ENCODE peak calls at places on chromosomes 1 and 21, in nine cellular contexts. C, K, Q, Y, Z, J, O, I and D are unnamed samples.
A peak's percentile ranks its signal among the peaks of the same experiment; 100 is the strongest.

GRCh38 chr1:234040446-234041317 is 136.2 kb downstream of the SLC35F3 start:
- DNase-seq in C (no peak), K (no peak), Q (no peak), Y (no peak), Z (no peak), J (no peak), O (no peak), I (no peak), D (no peak)

GRCh38 chr1:195591917-195592672 is 1016.1 kb downstream of the KCNT2 start:
- DNase-seq in C (no peak), K (no peak), Q (no peak), Y (no peak), Z (no peak), J (no peak), O (no peak), I (no peak), D (peak; percentile 95)

GRCh38 chr1:87450615-87451209 is 122.0 kb downstream of the LMO4 start:
- DNase-seq in C (no peak), K (no peak), Q (no peak), Y (peak; percentile 36), Z (no peak), J (no peak), O (no peak), I (no peak), D (no peak)

GRCh38 chr1:150567717-150568561 is 11.5 kb downstream of the MCL1 start:
- DNase-seq in C (peak; percentile 83), K (peak; percentile 93), Q (peak; percentile 89), Y (peak; percentile 93), Z (peak; percentile 88), J (peak; percentile 82), O (peak; percentile 91), I (no peak), D (peak; percentile 75)

GRCh38 chr1:16224472-16224871 is 12.0 kb upstream of the ARHGEF19 start:
- DNase-seq in C (no peak), K (no peak), Q (no peak), Y (no peak), Z (no peak), J (no peak), O (no peak), I (no peak), D (no peak)

GRCh38 chr1:207952617-207953542 is 42.0 kb upstream of the CD34 start:
- DNase-seq in C (no peak), K (no peak), Q (no peak), Y (no peak), Z (no peak), J (no peak), O (no peak), I (no peak), D (peak; percentile 78)

GRCh38 chr1:154619181-154619948 is 11.4 kb upstream of the ADAR start:
- DNase-seq in C (no peak), K (no peak), Q (no peak), Y (no peak), Z (no peak), J (no peak), O (no peak), I (no peak), D (no peak)

GRCh38 chr1:218811497-218811896 is 362.2 kb upstream of the LYPLAL1 start:
- DNase-seq in C (no peak), K (no peak), Q (no peak), Y (no peak), Z (peak; percentile 18), J (no peak), O (no peak), I (no peak), D (no peak)

GRCh38 chr1:204958325-204959307 is 84.4 kb upstream of the CNTN2 start:
- DNase-seq in C (no peak), K (no peak), Q (no peak), Y (no peak), Z (no peak), J (no peak), O (no peak), I (no peak), D (no peak)

GRCh38 chr1:173095632-173096031 is 44.9 kb upstream of the TNFSF18 start:
- DNase-seq in C (no peak), K (peak; percentile 52), Q (no peak), Y (no peak), Z (no peak), J (no peak), O (no peak), I (no peak), D (no peak)

GRCh38 chr1:214044438-214045214 is 56.9 kb downstream of the PROX1 start:
- DNase-seq in C (no peak), K (no peak), Q (no peak), Y (peak; percentile 29), Z (no peak), J (no peak), O (no peak), I (no peak), D (no peak)

GRCh38 chr21:33332143-33332542 is 7.4 kb downstream of the IFNAR1 start:
- DNase-seq in C (no peak), K (no peak), Q (no peak), Y (no peak), Z (no peak), J (no peak), O (no peak), I (no peak), D (no peak)

GRCh38 chr1:245888809-245889208 is 618.3 kb downstream of the SMYD3 start:
- DNase-seq in C (peak; percentile 0), K (no peak), Q (no peak), Y (peak; percentile 61), Z (no peak), J (no peak), O (no peak), I (peak; percentile 9), D (peak; percentile 33)

GRCh38 chr1:77716065-77716464 is 33.6 kb upstream of the ZZZ3 start:
- DNase-seq in C (no peak), K (no peak), Q (no peak), Y (no peak), Z (no peak), J (no peak), O (no peak), I (no peak), D (no peak)

GRCh38 chr1:231969078-231969477 is 342.5 kb downstream of the DISC1 start:
- DNase-seq in C (no peak), K (no peak), Q (no peak), Y (no peak), Z (no peak), J (no peak), O (no peak), I (no peak), D (no peak)

GRCh38 chr21:45234906-45235305 is 52.8 kb downstream of the POFUT2 start:
- DNase-seq in C (no peak), K (no peak), Q (no peak), Y (no peak), Z (no peak), J (no peak), O (no peak), I (no peak), D (no peak)

GRCh38 chr1:151584278-151584677 is 27.6 kb upstream of the SNX27 start:
- DNase-seq in C (no peak), K (no peak), Q (no peak), Y (no peak), Z (no peak), J (no peak), O (no peak), I (no peak), D (no peak)
- H3K4me1 ChIP-seq in C (peaks cover 3% of the 10 kb centered on the region), K (peaks cover 13% of the 10 kb centered on the region), Q (no peaks in the 10 kb centered on the region), Y (peaks cover 9% of the 10 kb centered on the region), Z (no peaks in the 10 kb centered on the region), J (no peaks in the 10 kb centered on the region), O (no peaks in the 10 kb centered on the region), I (no peaks in the 10 kb centered on the region), D (no peaks in the 10 kb centered on the region)

DNA sequence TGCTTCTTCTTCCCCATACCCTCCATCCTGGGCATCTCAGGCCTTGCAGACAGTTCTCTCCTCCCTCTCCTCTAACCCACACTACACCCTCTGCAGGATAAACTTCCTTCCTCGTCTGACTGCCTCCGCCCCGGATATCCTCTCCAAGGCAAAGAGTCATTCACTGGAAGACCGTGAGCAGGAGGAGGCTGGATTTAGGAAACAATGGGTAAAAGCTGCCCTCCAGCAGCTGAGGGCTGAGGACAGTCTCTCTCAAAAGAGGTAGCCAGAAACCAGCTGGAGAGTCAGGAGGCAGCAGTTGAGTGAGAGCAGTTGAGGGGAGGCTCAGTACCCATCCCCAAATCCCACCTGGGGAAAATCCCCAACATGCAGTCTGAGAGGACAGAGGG is 1.4 kb downstream of the CSRP1 start:
- DNase-seq in C (no peak), K (peak; percentile 80), Q (no peak), Y (peak; percentile 77), Z (no peak), J (no peak), O (no peak), I (no peak), D (no peak)
- H3K4me3 ChIP-seq in C (no peak overlapping the region), K (peak overlapping the region; percentile 83), Q (peak overlapping the region; percentile 59), Y (no peak overlapping the region), Z (peak overlapping the region; percentile 93), J (peak overlapping the region; percentile 80), O (peak overlapping the region; percentile 79), I (no peak overlapping the region), D (no peak overlapping the region)

DNA sequence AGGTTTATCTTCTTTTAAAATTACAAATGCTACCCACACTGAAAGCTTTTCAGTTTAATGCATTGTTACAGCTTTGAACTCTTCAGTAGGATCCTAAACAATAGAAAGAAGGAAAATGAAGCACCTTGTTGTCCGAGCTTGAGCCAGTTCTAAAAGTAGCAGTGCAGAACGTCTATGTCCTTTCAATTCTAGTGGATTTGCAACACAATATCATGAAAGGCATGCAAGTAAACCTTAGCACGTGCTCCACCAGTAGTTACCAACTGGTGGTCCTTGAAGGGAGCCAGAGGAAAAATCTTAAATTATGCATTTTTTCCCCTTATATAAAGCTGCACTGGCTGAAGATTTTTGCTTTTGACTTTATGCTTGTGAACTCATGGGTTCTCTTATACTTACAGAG is 208.2 kb downstream of the NFIA start:
- DNase-seq in C (no peak), K (no peak), Q (no peak), Y (no peak), Z (no peak), J (no peak), O (no peak), I (no peak), D (peak; percentile 83)
- H3K9me3 ChIP-seq in C (no peaks in the 10 kb centered on the region), K (no peaks in the 10 kb centered on the region), Q (no peaks in the 10 kb centered on the region), Y (no peaks in the 10 kb centered on the region), Z (no peaks in the 10 kb centered on the region), J (no peaks in the 10 kb centered on the region), O (no peaks in the 10 kb centered on the region), I (no peaks in the 10 kb centered on the region), D (no peaks in the 10 kb centered on the region)

DNA sequence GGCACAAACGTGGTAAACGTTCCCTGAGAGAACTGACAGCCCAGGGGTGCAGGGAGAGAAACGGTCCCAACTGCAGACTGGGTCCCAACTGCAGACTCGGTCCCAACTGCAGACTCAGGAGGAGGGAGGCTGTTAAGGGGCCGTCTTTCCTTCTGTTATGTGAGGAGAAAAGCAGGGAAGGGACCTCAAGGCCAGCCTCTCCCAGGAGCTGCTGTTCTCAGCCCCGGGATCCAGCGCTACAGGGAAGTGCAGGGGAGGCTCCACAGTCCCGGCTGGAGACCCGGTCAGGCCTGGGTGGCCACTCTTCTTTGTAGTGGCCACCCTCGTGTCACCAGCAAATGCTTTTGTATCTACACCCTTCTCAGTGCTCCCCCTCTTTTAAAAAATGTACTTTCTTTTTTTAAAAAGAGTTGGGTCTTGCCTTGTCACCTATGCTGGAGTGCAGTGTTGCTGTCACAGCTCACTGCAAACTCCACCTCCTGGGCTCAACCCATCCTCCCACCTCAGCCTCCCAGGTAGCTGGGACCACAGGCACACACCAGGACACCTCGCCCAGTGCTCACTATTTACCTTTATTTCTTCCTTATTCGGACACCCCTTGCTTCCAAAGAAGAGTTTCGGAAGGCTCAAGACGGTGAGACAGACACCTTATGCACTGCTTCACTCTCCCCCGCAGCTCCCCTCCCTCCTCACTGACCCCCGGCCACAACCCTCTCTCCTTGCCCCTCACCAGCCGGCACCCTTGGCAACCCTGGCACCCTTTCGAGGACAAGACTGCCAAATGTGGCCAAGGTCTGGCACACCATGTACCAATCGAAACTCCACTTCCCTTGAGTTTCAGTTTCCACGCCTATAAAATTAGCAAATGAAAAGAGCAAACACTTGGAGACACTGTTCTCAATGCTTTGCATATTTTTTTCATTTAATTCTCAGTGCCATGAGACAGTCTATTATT is 21.8 kb downstream of the CAPN2 start:
- DNase-seq in C (no peak), K (no peak), Q (no peak), Y (peak; percentile 14), Z (no peak), J (no peak), O (peak; percentile 62), I (no peak), D (no peak)
- H3K4me1 ChIP-seq in C (peaks cover 11% of the 10 kb centered on the region), K (peaks cover 44% of the 10 kb centered on the region), Q (peaks cover 65% of the 10 kb centered on the region), Y (peaks cover 13% of the 10 kb centered on the region), Z (peaks cover 10% of the 10 kb centered on the region), J (peaks cover 58% of the 10 kb centered on the region), O (peaks cover 75% of the 10 kb centered on the region), I (no peaks in the 10 kb centered on the region), D (peaks cover 35% of the 10 kb centered on the region)